ENCODE peak calls at places on chromosomes 5 and 9, in six cellular contexts. One of them, this sample, is unnamed.

GRCh38 chr9:2214707-2215106 is 199.6 kb downstream of the SMARCA2 start:
- DNase-seq in K562: no peak
- DNase-seq in GM12891: no peak
- DNase-seq in H1: no peak
- DNase-seq in HepG2: no peak
- DNase-seq in GM12878: no peak
- DNase-seq in this sample: no peak

GRCh38 chr9:76022317-76022716 is 131.8 kb downstream of the PCSK5 start:
- DNase-seq in K562: no peak
- DNase-seq in GM12891: no peak
- DNase-seq in H1: no peak
- DNase-seq in HepG2: no peak
- DNase-seq in GM12878: no peak
- DNase-seq in this sample: no peak

GRCh38 chr9:91180240-91180929 is 181.3 kb downstream of the AUH start:
- DNase-seq in K562: no peak
- DNase-seq in GM12891: no peak
- DNase-seq in H1: peak
- DNase-seq in HepG2: no peak
- DNase-seq in GM12878: no peak
- DNase-seq in this sample: no peak

GRCh38 chr9:18014556-18014955 is 435.7 kb downstream of the SH3GL2 start:
- DNase-seq in K562: no peak
- DNase-seq in GM12891: no peak
- DNase-seq in H1: no peak
- DNase-seq in HepG2: no peak
- DNase-seq in GM12878: no peak
- DNase-seq in this sample: no peak

GRCh38 chr5:62579761-62580160 is 1.1 kb downstream of the LRRC70 start:
- DNase-seq in K562: no peak
- DNase-seq in GM12891: no peak
- DNase-seq in H1: no peak
- DNase-seq in HepG2: no peak
- DNase-seq in GM12878: no peak
- DNase-seq in this sample: no peak

GRCh38 chr5:129500101-129500500 is 40.0 kb downstream of the ADAMTS19 start:
- DNase-seq in K562: no peak
- DNase-seq in GM12891: no peak
- DNase-seq in H1: no peak
- DNase-seq in HepG2: no peak
- DNase-seq in GM12878: no peak
- DNase-seq in this sample: no peak

GRCh38 chr5:38660194-38660668 is 103.8 kb upstream of the LIFR start:
- DNase-seq in K562: peak
- DNase-seq in GM12891: no peak
- DNase-seq in H1: no peak
- DNase-seq in HepG2: peak
- DNase-seq in GM12878: no peak
- DNase-seq in this sample: no peak

GRCh38 chr5:64074533-64074932 is 91.1 kb upstream of the RNF180 start:
- DNase-seq in K562: peak
- DNase-seq in GM12891: peak
- DNase-seq in H1: peak
- DNase-seq in HepG2: peak
- DNase-seq in GM12878: no peak
- DNase-seq in this sample: no peak

GRCh38 chr5:26700759-26701384 is 337.5 kb downstream of the CDH9 start:
- DNase-seq in K562: peak
- DNase-seq in GM12891: peak
- DNase-seq in H1: peak
- DNase-seq in HepG2: peak
- DNase-seq in GM12878: no peak
- DNase-seq in this sample: no peak

GRCh38 chr9:128193469-128194096 is 2.2 kb upstream of the CIZ1 start:
- DNase-seq in K562: no peak
- DNase-seq in GM12891: no peak
- DNase-seq in H1: no peak
- DNase-seq in HepG2: no peak
- DNase-seq in GM12878: no peak
- DNase-seq in this sample: no peak

GRCh38 chr9:128190013-128190412 is 1.4 kb downstream of the CIZ1 start:
- DNase-seq in K562: no peak
- DNase-seq in GM12891: no peak
- DNase-seq in H1: no peak
- DNase-seq in HepG2: no peak
- DNase-seq in GM12878: no peak
- DNase-seq in this sample: no peak

GRCh38 chr9:128191406-128192046 is at the start of gene CIZ1:
- DNase-seq in K562: peak
- DNase-seq in GM12891: peak
- DNase-seq in H1: peak
- DNase-seq in HepG2: peak
- DNase-seq in GM12878: no peak
- DNase-seq in this sample: peak

GRCh38 chr9:128190516-128191405 is 611 bp downstream of the CIZ1 start:
- DNase-seq in K562: no peak
- DNase-seq in GM12891: no peak
- DNase-seq in H1: peak
- DNase-seq in HepG2: no peak
- DNase-seq in GM12878: no peak
- DNase-seq in this sample: no peak

DNA sequence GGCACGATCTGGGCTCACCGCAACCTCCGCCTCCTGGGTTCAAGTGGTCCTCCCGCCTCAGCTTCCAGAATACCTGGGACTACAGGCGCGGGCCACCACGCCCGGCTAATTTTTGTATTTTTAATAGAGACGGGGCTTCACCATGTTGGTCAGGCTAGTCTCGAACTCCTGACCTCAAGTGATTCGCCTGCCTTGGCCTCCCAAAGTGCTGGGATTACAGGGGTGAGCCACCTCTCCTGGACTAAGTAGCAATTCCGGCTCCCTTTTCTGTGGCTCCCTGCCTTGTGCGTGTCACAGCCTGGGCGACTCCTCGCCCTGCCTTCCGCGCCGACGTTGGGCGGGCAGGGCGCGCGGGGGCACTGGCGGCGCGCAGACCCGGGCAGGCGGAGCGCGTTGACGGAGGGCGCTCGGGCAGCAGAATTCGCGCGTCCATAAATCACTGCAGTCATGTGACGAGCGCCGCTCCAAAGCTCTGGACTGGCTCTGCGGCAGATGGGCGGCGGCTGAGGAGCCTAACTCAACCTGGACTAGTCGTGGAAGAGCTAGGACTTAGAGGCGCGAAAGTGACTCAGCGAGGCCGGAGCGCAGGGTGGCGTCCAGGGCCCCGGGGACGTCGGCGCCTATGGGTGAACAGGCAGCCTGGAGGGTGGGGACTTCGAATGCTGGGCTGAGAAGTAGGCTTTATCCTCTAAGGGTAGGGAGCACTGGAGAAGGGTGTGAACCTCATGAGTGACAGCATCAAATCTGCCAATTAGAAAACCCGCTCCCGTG is 1.4 kb upstream of the CIZ1 start:
- DNase-seq in K562: peak
- DNase-seq in GM12891: no peak
- DNase-seq in H1: no peak
- DNase-seq in HepG2: no peak
- DNase-seq in GM12878: no peak
- DNase-seq in this sample: no peak
- TF ChIP-seq POLR2A in K562: no peak
- TF ChIP-seq POLR2A in GM12891: no peak
- TF ChIP-seq POLR2A in H1: no peak
- TF ChIP-seq POLR2A in HepG2: no peak
- TF ChIP-seq POLR2A in GM12878: no peak
- TF ChIP-seq POLR2A in this sample: no peak

DNA sequence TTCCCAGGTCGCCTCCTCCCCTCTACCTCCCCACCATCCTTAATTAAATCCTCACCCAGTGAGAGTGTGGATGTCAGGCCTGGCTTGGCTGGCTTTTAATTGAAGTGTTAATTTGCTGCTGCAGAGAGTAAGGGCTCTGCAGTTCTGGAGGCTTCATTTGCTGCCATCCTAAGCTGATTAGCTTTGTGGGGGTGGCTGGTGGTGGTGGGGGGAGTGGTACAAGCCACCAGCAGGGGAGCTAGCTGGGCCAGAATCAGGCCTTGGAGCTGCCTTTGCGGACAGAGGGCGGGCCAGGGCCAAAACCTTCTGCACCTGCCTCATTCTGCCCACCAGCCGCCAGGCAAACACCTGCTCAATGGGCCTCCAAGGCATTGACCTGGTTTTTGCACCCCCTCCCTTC is 26.8 kb upstream of the TIFAB start:
- DNase-seq in K562: peak
- DNase-seq in GM12891: no peak
- DNase-seq in H1: no peak
- DNase-seq in HepG2: no peak
- DNase-seq in GM12878: no peak
- DNase-seq in this sample: no peak
- TF ChIP-seq TAF1 in K562: no peak
- TF ChIP-seq TAF1 in GM12891: no peak
- TF ChIP-seq TAF1 in H1: no peak
- TF ChIP-seq TAF1 in HepG2: no peak
- TF ChIP-seq TAF1 in GM12878: no peak
- TF ChIP-seq TAF1 in this sample: no peak

GRCh38 chr9:137299938-137300337 is 2.1 kb downstream of the NRARP start:
- DNase-seq in K562: no peak
- DNase-seq in GM12891: no peak
- DNase-seq in H1: peak
- DNase-seq in HepG2: no peak
- DNase-seq in GM12878: no peak
- DNase-seq in this sample: no peak
- TF ChIP-seq POLR2AphosphoS5 in K562: no peak
- TF ChIP-seq POLR2AphosphoS5 in GM12891: no peak
- TF ChIP-seq POLR2AphosphoS5 in H1: no peak
- TF ChIP-seq POLR2AphosphoS5 in HepG2: no peak
- TF ChIP-seq POLR2AphosphoS5 in GM12878: no peak
- TF ChIP-seq POLR2AphosphoS5 in this sample: no peak

GRCh38 chr5:179054876-179055275 is 5.3 kb upstream of the ZNF354C start:
- DNase-seq in K562: no peak
- DNase-seq in GM12891: no peak
- DNase-seq in H1: no peak
- DNase-seq in HepG2: no peak
- DNase-seq in GM12878: no peak
- DNase-seq in this sample: no peak

GRCh38 chr5:179055436-179055835 is 4.7 kb upstream of the ZNF354C start:
- DNase-seq in K562: no peak
- DNase-seq in GM12891: no peak
- DNase-seq in H1: no peak
- DNase-seq in HepG2: no peak
- DNase-seq in GM12878: no peak
- DNase-seq in this sample: no peak

GRCh38 chr5:179065703-179066102 is 5.5 kb downstream of the ZNF354C start:
- DNase-seq in K562: no peak
- DNase-seq in GM12891: no peak
- DNase-seq in H1: no peak
- DNase-seq in HepG2: no peak
- DNase-seq in GM12878: no peak
- DNase-seq in this sample: no peak

GRCh38 chr5:179061025-179061424 is 852 bp downstream of the ZNF354C start:
- DNase-seq in K562: no peak
- DNase-seq in GM12891: no peak
- DNase-seq in H1: no peak
- DNase-seq in HepG2: no peak
- DNase-seq in GM12878: no peak
- DNase-seq in this sample: no peak

GRCh38 chr5:179060116-179061008 is at the start of gene ZNF354C:
- DNase-seq in K562: no peak
- DNase-seq in GM12891: no peak
- DNase-seq in H1: peak
- DNase-seq in HepG2: no peak
- DNase-seq in GM12878: no peak
- DNase-seq in this sample: no peak
- TF ChIP-seq POLR2A in K562: no peak
- TF ChIP-seq POLR2A in GM12891: no peak
- TF ChIP-seq POLR2A in H1: no peak
- TF ChIP-seq POLR2A in HepG2: no peak
- TF ChIP-seq POLR2A in GM12878: no peak
- TF ChIP-seq POLR2A in this sample: no peak

GRCh38 chr5:171898879-171899278 is 107.6 kb downstream of the FBXW11 start:
- DNase-seq in K562: no peak
- DNase-seq in GM12891: no peak
- DNase-seq in H1: no peak
- DNase-seq in HepG2: no peak
- DNase-seq in GM12878: no peak
- DNase-seq in this sample: no peak
- TF ChIP-seq TAF1 in K562: no peak
- TF ChIP-seq TAF1 in GM12891: no peak
- TF ChIP-seq TAF1 in H1: no peak
- TF ChIP-seq TAF1 in HepG2: no peak
- TF ChIP-seq TAF1 in GM12878: no peak
- TF ChIP-seq TAF1 in this sample: no peak

GRCh38 chr5:2007906-2008437 is 125.2 kb upstream of the IRX4 start:
- DNase-seq in K562: no peak
- DNase-seq in GM12891: no peak
- DNase-seq in H1: peak
- DNase-seq in HepG2: no peak
- DNase-seq in GM12878: no peak
- DNase-seq in this sample: no peak
- TF ChIP-seq POLR2AphosphoS5 in K562: no peak
- TF ChIP-seq POLR2AphosphoS5 in GM12891: no peak
- TF ChIP-seq POLR2AphosphoS5 in H1: no peak
- TF ChIP-seq POLR2AphosphoS5 in HepG2: no peak
- TF ChIP-seq POLR2AphosphoS5 in GM12878: no peak
- TF ChIP-seq POLR2AphosphoS5 in this sample: no peak

GRCh38 chr9:137070906-137071275 is 534 bp upstream of the SAPCD2 start:
- DNase-seq in K562: no peak
- DNase-seq in GM12891: no peak
- DNase-seq in H1: peak
- DNase-seq in HepG2: peak
- DNase-seq in GM12878: no peak
- DNase-seq in this sample: peak

GRCh38 chr9:137069508-137070071 is 767 bp downstream of the SAPCD2 start:
- DNase-seq in K562: no peak
- DNase-seq in GM12891: no peak
- DNase-seq in H1: no peak
- DNase-seq in HepG2: no peak
- DNase-seq in GM12878: no peak
- DNase-seq in this sample: no peak

GRCh38 chr9:137071282-137071681 is 925 bp upstream of the SAPCD2 start:
- DNase-seq in K562: no peak
- DNase-seq in GM12891: no peak
- DNase-seq in H1: no peak
- DNase-seq in HepG2: no peak
- DNase-seq in GM12878: no peak
- DNase-seq in this sample: no peak

GRCh38 chr9:137068539-137069507 is 1.5 kb downstream of the SAPCD2 start:
- DNase-seq in K562: no peak
- DNase-seq in GM12891: no peak
- DNase-seq in H1: no peak
- DNase-seq in HepG2: no peak
- DNase-seq in GM12878: no peak
- DNase-seq in this sample: no peak

GRCh38 chr9:137070201-137070905 is at the start of gene SAPCD2:
- DNase-seq in K562: peak
- DNase-seq in GM12891: peak
- DNase-seq in H1: peak
- DNase-seq in HepG2: peak
- DNase-seq in GM12878: no peak
- DNase-seq in this sample: peak
- TF ChIP-seq POLR2A in K562: peak
- TF ChIP-seq POLR2A in GM12891: no peak
- TF ChIP-seq POLR2A in H1: peak
- TF ChIP-seq POLR2A in HepG2: no peak
- TF ChIP-seq POLR2A in GM12878: peak
- TF ChIP-seq POLR2A in this sample: peak

GRCh38 chr9:38697901-38698300 is 22.0 kb downstream of the FAM240B start:
- DNase-seq in K562: no peak
- DNase-seq in GM12891: no peak
- DNase-seq in H1: no peak
- DNase-seq in HepG2: no peak
- DNase-seq in GM12878: no peak
- DNase-seq in this sample: no peak
- TF ChIP-seq TAF1 in K562: no peak
- TF ChIP-seq TAF1 in GM12891: no peak
- TF ChIP-seq TAF1 in H1: no peak
- TF ChIP-seq TAF1 in HepG2: no peak
- TF ChIP-seq TAF1 in GM12878: no peak
- TF ChIP-seq TAF1 in this sample: no peak